ENCODE peak calls at places on chromosomes 12 and 14, in five cellular contexts. J, F, T, B and C are unnamed samples.

GRCh38 chr12:53676715-53677611 is 1.1 kb upstream of the ATP5MC2 start:
- DNase-seq in J (peak; percentile 46), F (peak; percentile 66), T (no peak), B (peak; percentile 48), C (peak; percentile 41)

GRCh38 chr14:31441273-31442110 is 15.8 kb downstream of the DTD2 start:
- DNase-seq in J (peak; percentile 94), F (no peak), T (no peak), B (no peak), C (no peak)

GRCh38 chr12:59179231-59179630 is 258.9 kb upstream of the LRIG3 start:
- DNase-seq in J (no peak), F (no peak), T (no peak), B (no peak), C (no peak)

GRCh38 chr12:110256780-110257431 is 24.1 kb upstream of the ATP2A2 start:
- DNase-seq in J (no peak), F (no peak), T (no peak), B (peak; percentile 27), C (no peak)

GRCh38 chr12:130863298-130863697 is 8.6 kb upstream of the RAN start:
- DNase-seq in J (no peak), F (no peak), T (no peak), B (no peak), C (no peak)

GRCh38 chr12:79886917-79887519 is 47.9 kb downstream of the PPP1R12A start:
- DNase-seq in J (peak; percentile 80), F (no peak), T (peak; percentile 80), B (no peak), C (no peak)

GRCh38 chr12:22803725-22804124 is 178.8 kb downstream of the ETNK1 start:
- DNase-seq in J (no peak), F (no peak), T (peak; percentile 14), B (no peak), C (no peak)

GRCh38 chr12:71162832-71163711 is 5.3 kb upstream of the TSPAN8 start:
- DNase-seq in J (no peak), F (no peak), T (no peak), B (peak; percentile 38), C (peak; percentile 31)

GRCh38 chr12:112977139-112977538 is 1.2 kb upstream of the OAS2 start:
- DNase-seq in J (no peak), F (no peak), T (no peak), B (no peak), C (no peak)

GRCh38 chr12:88063375-88063774 is 34.2 kb upstream of the C12orf50 start:
- DNase-seq in J (no peak), F (no peak), T (no peak), B (no peak), C (no peak)

GRCh38 chr14:90053044-90053443 is 8.8 kb upstream of the KCNK13 start:
- DNase-seq in J (peak; percentile 16), F (no peak), T (no peak), B (no peak), C (no peak)